ENCODE peak calls at places on chromosomes 5 and 9, in ten cellular contexts. N is tibial nerve; J is WERI-Rb-1; H is adrenal gland; Y is fibroblast of mammary gland; G is A549; R is AG04450; P is pancreas; K is CD8-positive, alpha-beta T cell; B is uterus. I is an unnamed sample.

GRCh38 chr5:128775537-128775936 is 189.8 kb upstream of the SLC27A6 start:
- DNase-seq in Y (no peak), N (no peak), G (no peak), H (no peak), J (no peak), B (no peak), P (no peak), K (no peak), R (no peak), I (no peak)

GRCh38 chr9:114662081-114662989 is 4.7 kb upstream of the TEX53 start:
- DNase-seq in G (peak), N (no peak), B (peak), P (peak), H (peak), K (peak), R (no peak), Y (peak), J (peak), I (no peak)

GRCh38 chr9:33452828-33453271 is 5.5 kb upstream of the AQP3 start:
- DNase-seq in B (no peak), K (peak), P (peak), J (peak), R (peak), G (peak), H (no peak), Y (peak), N (no peak), I (no peak)

GRCh38 chr5:61674403-61674802 is 342.3 kb downstream of the ZSWIM6 start:
- DNase-seq in H (no peak), P (no peak), N (no peak), Y (no peak), R (no peak), B (no peak), K (no peak), G (no peak), J (no peak), I (no peak)

GRCh38 chr5:164010900-164011299 is 505.5 kb downstream of the MAT2B start:
- DNase-seq in R (no peak), G (no peak), K (no peak), H (no peak), J (no peak), P (no peak), Y (no peak), B (no peak), N (no peak), I (no peak)

GRCh38 chr5:24347206-24347605 is 297.6 kb downstream of the CDH10 start:
- DNase-seq in N (no peak), H (no peak), K (no peak), B (no peak), P (no peak), J (no peak), G (no peak), R (no peak), Y (no peak), I (no peak)

GRCh38 chr9:134625361-134626140 is 16.1 kb upstream of the COL5A1 start:
- DNase-seq in R (no peak), P (no peak), B (peak), G (no peak), H (peak), Y (no peak), J (peak), N (peak), K (no peak), I (no peak)

GRCh38 chr5:91174418-91174817 is 208.7 kb downstream of the ARRDC3 start:
- DNase-seq in P (no peak), B (no peak), H (no peak), N (no peak), Y (no peak), G (no peak), K (no peak), R (no peak), J (no peak), I (no peak)

GRCh38 chr5:145701404-145701803 is 133.7 kb downstream of the PRELID2 start:
- DNase-seq in B (no peak), K (no peak), N (no peak), R (no peak), G (no peak), H (no peak), J (no peak), P (no peak), Y (no peak), I (no peak)

GRCh38 chr5:37424441-37424840 is 45.3 kb downstream of the WDR70 start:
- DNase-seq in B (no peak), Y (no peak), R (no peak), K (no peak), H (no peak), J (no peak), N (no peak), P (no peak), G (no peak), I (no peak)

GRCh38 chr9:98807070-98807810 is at the start of gene GALNT12:
- DNase-seq in N (no peak), K (peak), R (no peak), B (no peak), Y (no peak), H (no peak), J (peak), P (peak), G (peak), I (no peak)

GRCh38 chr5:65290677-65291076 is 191.0 kb downstream of the ADAMTS6 start:
- DNase-seq in H (no peak), R (no peak), Y (peak), G (no peak), J (no peak), P (no peak), B (no peak), N (no peak), K (no peak), I (no peak)

GRCh38 chr5:139775872-139776271 is 19.7 kb upstream of the PSD2 start:
- DNase-seq in B (no peak), R (no peak), K (no peak), Y (no peak), G (no peak), J (no peak), P (no peak), N (no peak), H (no peak), I (no peak)

GRCh38 chr9:124390812-124391658 is 24.2 kb downstream of the PSMB7 start:
- DNase-seq in H (no peak), K (no peak), N (no peak), R (no peak), Y (peak), J (no peak), G (peak), P (no peak), B (no peak), I (peak)

GRCh38 chr5:146111409-146111808 is 6.0 kb upstream of the PLAC8L1 start:
- DNase-seq in Y (no peak), N (no peak), J (no peak), B (no peak), R (no peak), G (no peak), H (no peak), P (peak), K (no peak), I (no peak)

GRCh38 chr9:100674419-100675122 is 96.7 kb downstream of the CAVIN4 start:
- DNase-seq in N (no peak), Y (no peak), K (no peak), H (no peak), R (no peak), G (no peak), B (no peak), P (no peak), J (no peak), I (no peak)

GRCh38 chr5:122880749-122881148 is 35.3 kb downstream of the SNX24 start:
- DNase-seq in P (no peak), J (no peak), G (no peak), R (no peak), H (no peak), Y (peak), K (no peak), N (no peak), B (no peak), I (no peak)

GRCh38 chr5:28808967-28809810 is 1770.8 kb upstream of the CDH9 start:
- DNase-seq in N (no peak), H (no peak), P (no peak), Y (no peak), R (no peak), K (no peak), G (no peak), J (no peak), B (no peak), I (no peak)

DNA sequence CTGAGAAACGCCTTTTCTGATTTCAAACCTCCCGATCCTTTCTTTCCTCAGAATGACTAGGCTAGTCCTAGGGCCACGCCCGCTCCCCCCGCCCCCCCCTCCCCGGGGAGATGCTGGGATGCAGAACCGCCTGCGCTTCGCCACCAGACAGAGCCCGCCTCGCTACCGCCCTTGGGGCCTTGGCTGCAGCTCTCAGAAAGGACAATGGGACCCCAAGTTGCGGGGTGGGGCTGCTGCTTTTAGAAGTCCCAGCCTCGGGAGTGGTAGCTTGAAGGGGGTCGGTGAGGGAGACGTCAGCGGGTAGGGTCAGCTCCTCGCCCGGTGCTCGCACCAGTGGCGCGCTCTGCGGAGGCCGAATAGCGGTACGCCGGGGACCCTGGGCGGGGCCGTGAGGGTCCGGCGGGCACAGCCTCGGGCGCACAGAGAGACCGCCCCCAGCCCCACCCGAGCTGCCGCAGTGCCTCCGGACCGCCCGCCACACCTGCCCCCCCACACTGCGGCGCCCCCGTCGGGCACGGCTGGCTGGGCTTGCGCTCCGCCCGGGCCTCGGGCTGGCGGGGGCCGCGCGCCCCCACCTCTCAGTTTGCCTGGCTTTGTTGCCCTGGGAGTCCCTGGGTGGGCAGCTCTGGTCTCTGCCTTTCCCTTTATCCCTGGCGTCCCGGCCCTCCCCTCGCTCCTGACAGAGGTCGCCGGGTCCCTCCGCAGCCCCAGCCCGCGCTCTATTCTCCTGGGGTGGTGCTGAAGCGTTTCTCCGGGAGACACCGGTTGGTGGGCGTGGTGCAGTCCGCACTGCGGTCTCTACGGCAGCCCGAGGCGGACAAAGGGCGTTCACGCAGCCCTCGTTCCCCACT is 1.1 kb downstream of the MAP1B start:
- DNase-seq in J (peak), N (peak), H (peak), G (peak), K (no peak), Y (peak), P (peak), R (no peak), B (peak), I (no peak)
- H3K4me3 ChIP-seq in J (peak), N (peak), H (peak), G (peak), K (no peak), Y (peak), P (peak), R (peak), B (peak), I (peak)

GRCh38 chr9:4984571-4985375 is at the start of gene JAK2:
- DNase-seq in H (peak), N (peak), G (peak), J (peak), B (peak), P (peak), R (peak), Y (peak), K (peak), I (no peak)
- TF ChIP-seq CTCF in H (no peak), N (peak), G (peak), J (peak), B (peak), P (no peak), R (peak), Y (peak), K (no peak), I (peak)

DNA sequence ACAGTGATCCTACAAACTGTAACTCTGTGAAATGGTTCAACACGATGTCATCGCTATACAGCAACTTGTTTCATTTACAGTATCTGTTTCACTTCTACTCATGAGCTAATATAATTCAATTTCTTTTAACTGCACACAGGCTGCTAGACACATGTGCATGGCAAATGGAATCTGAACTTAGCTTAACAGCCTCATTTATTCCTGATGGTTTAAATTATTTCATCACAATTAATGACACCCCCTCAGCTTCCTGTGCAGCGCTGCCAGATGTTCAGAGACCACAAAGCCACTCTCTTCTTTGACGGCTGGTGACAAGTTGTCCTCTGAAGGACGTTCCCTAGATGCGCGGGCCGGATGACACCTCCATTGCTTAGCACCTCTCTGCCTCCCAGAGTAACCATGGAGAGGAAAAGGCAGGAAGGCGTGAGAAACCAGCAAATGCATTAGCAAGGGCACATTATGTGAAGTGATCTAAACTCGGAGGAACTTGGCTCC is 191.1 kb downstream of the BNC2 start:
- DNase-seq in H (no peak), B (no peak), G (no peak), Y (peak), J (no peak), N (no peak), K (no peak), R (no peak), P (no peak), I (no peak)
- H3K4me3 ChIP-seq in H (no peak), B (no peak), G (no peak), Y (no peak), J (no peak), N (no peak), K (no peak), R (no peak), P (no peak), I (no peak)

GRCh38 chr5:16870878-16871277 is 65.2 kb downstream of the MYO10 start:
- DNase-seq in N (no peak), G (no peak), K (no peak), J (no peak), P (no peak), Y (peak), R (no peak), H (no peak), B (no peak), I (no peak)
- TF ChIP-seq CTCF in N (no peak), G (no peak), K (no peak), J (no peak), P (no peak), Y (no peak), R (peak), H (no peak), B (no peak), I (no peak)

DNA sequence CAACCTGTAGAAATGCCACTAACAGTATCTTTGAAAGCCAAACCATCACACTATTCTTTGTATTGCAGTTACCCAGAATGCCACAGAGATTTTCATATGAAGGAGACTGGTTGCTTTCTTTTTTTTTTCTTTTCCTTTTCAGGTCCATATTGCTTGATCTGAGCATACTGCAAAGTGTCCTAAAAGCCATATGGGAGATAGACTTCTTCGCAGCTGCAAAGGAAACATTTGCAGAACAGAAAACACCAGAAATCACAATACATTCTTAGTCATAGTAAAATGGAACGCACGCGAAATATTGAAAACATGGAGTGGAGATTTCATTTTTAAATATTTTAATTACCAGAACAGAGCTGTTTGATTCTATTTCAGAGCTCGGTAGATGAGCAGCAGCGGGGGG is 284.1 kb downstream of the NFIB start:
- DNase-seq in J (no peak), R (no peak), P (no peak), G (no peak), N (no peak), Y (no peak), H (no peak), B (no peak), K (no peak), I (no peak)
- H3K4me3 ChIP-seq in J (no peak), R (peak), P (no peak), G (no peak), N (peak), Y (no peak), H (no peak), B (no peak), K (no peak), I (no peak)

GRCh38 chr5:171365351-171365750 is 22.3 kb upstream of the NPM1 start:
- DNase-seq in P (no peak), J (peak), B (no peak), K (no peak), Y (peak), H (no peak), N (no peak), G (peak), R (no peak), I (no peak)
- TF ChIP-seq CTCF in P (no peak), J (peak), B (no peak), K (no peak), Y (peak), H (no peak), N (no peak), G (peak), R (peak), I (peak)

DNA sequence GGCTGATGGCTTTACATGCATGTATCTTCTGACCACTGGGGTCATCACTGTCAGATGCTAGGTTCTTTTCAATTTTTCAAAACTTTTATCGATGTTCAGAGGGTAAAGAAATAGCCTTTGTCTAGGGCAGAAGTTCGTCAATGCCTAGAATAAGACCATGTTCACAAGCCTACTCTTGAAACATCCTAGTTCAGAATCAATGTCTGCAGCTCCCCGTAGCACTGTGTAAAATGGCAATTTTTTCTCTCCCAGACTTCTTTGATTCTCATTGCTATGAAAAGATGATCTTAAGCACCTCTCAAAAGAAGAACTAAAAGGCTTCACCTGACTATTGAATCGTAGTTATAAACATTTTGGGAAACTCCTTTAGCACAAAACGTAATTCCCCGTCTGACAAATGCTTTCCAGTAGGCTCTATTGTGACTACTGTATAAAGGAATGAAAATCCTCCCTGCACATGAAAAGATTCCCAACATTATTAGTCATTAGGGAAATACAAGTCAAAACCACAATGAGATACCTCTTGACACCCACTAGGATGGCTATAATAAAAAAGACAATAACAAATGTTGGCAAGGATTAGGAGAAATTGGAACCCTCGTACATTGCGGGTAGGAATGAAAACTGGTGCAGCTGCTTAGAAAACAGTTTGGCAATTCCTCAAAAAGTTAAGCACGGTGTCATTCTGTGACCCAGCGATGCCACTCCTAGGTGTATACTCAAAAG is 263.5 kb downstream of the ARHGAP26 start:
- DNase-seq in H (no peak), K (no peak), J (no peak), N (no peak), P (no peak), Y (peak), G (peak), B (no peak), R (peak), I (peak)
- H3K4me3 ChIP-seq in H (no peak), K (no peak), J (no peak), N (no peak), P (no peak), Y (no peak), G (no peak), B (no peak), R (no peak), I (no peak)

GRCh38 chr5:141369994-141370848 is at the start of gene PCDHGB3:
- DNase-seq in N (no peak), K (no peak), J (no peak), G (no peak), H (no peak), B (no peak), R (no peak), Y (peak), P (no peak), I (no peak)
- TF ChIP-seq CTCF in N (peak), K (no peak), J (no peak), G (peak), H (peak), B (no peak), R (peak), Y (peak), P (no peak), I (no peak)

I was measured in Panc1.